ENCODE peak calls at places on chromosomes 13 and 19, in four cellular contexts. K is HuH-7.5, R is activated T-cell treated with anti-CD3 and anti-CD28 coated beads for 1 hour, A is right cardiac atrium. M is an unnamed sample.

GRCh38 chr19:45547965-45548609 is 36.5 kb downstream of the OPA3 start:
- DNase-seq in K (no peak), R (no peak), A (peak; percentile 47), M (no peak)

GRCh38 chr19:3397266-3398022 is 31.1 kb downstream of the NFIC start:
- DNase-seq in K (peak; percentile 98), R (no peak), A (peak; percentile 88), M (no peak)

GRCh38 chr19:2337329-2337707 is 8.8 kb downstream of the SPPL2B start:
- DNase-seq in K (peak; percentile 65), R (no peak), A (peak; percentile 69), M (no peak)

GRCh38 chr19:1736916-1737315 is 16.4 kb upstream of the ONECUT3 start:
- DNase-seq in K (no peak), R (no peak), A (no peak), M (no peak)

GRCh38 chr13:66780814-66781213 is 449.3 kb downstream of the PCDH9 start:
- DNase-seq in K (no peak), R (no peak), A (no peak), M (no peak)

GRCh38 chr19:10812902-10813404 is 23.1 kb downstream of the TMED1 start:
- DNase-seq in K (no peak), R (no peak), A (no peak), M (no peak)

GRCh38 chr19:41449079-41449864 is 6.3 kb downstream of the ERICH4 start:
- DNase-seq in K (peak; percentile 85), R (peak; percentile 58), A (peak; percentile 89), M (peak; percentile 47)

GRCh38 chr19:48415395-48415794 is 21.9 kb downstream of the GRIN2D start:
- DNase-seq in K (peak; percentile 29), R (peak; percentile 59), A (peak; percentile 92), M (peak; percentile 74)

GRCh38 chr19:19459707-19460251 is 54.3 kb downstream of the GATAD2A start:
- DNase-seq in K (no peak), R (peak; percentile 41), A (peak; percentile 76), M (peak; percentile 57)

GRCh38 chr13:32246468-32246867 is 68.7 kb downstream of the ZAR1L start:
- DNase-seq in K (peak; percentile 26), R (peak; percentile 1), A (peak; percentile 80), M (peak; percentile 29)

GRCh38 chr13:39538826-39539555 is 64.0 kb downstream of the LHFPL6 start:
- DNase-seq in K (no peak), R (no peak), A (no peak), M (no peak)

GRCh38 chr19:16076958-16077611 is 790 bp downstream of the TPM4 start:
- DNase-seq in K (no peak), R (no peak), A (peak; percentile 90), M (no peak)

GRCh38 chr19:40251244-40251643 is 24.8 kb upstream of the CCNP start:
- DNase-seq in K (no peak), R (no peak), A (no peak), M (no peak)

GRCh38 chr19:2056810-2057192 is 5.8 kb upstream of the MKNK2 start:
- DNase-seq in K (no peak), R (no peak), A (peak; percentile 72), M (no peak)

GRCh38 chr13:107231941-107232340 is 664.0 kb upstream of the ARGLU1 start:
- DNase-seq in K (no peak), R (no peak), A (no peak), M (no peak)

GRCh38 chr19:35596366-35596999 is 10.5 kb downstream of the PMIS2 start:
- DNase-seq in K (no peak), R (no peak), A (no peak), M (no peak)

GRCh38 chr13:22053053-22053452 is 382.2 kb downstream of the FGF9 start:
- DNase-seq in K (no peak), R (no peak), A (no peak), M (no peak)

GRCh38 chr19:4154571-4155312 is 1.3 kb downstream of the CREB3L3 start:
- DNase-seq in K (no peak), R (no peak), A (no peak), M (no peak)

GRCh38 chr13:74930402-74931165 is 551.4 kb downstream of the TBC1D4 start:
- DNase-seq in K (no peak), R (no peak), A (no peak), M (no peak)

GRCh38 chr19:52648336-52648990 is 10.3 kb upstream of the ZNF83 start:
- DNase-seq in K (no peak), R (no peak), A (no peak), M (no peak)

GRCh38 chr13:99133848-99134247 is 66.8 kb upstream of the UBAC2 start:
- DNase-seq in K (no peak), R (no peak), A (no peak), M (no peak)

GRCh38 chr13:97586941-97587340 is 153.0 kb downstream of the RAP2A start:
- DNase-seq in K (no peak), R (no peak), A (no peak), M (no peak)

GRCh38 chr19:41869374-41869955 is 7.6 kb upstream of the CD79A start:
- DNase-seq in K (no peak), R (no peak), A (peak; percentile 56), M (no peak)

GRCh38 chr19:20038358-20039202 is 725 bp downstream of the ZNF682 start:
- DNase-seq in K (no peak), R (no peak), A (no peak), M (no peak)

GRCh38 chr19:1574354-1574753 is 6.2 kb upstream of the MEX3D start:
- DNase-seq in K (no peak), R (no peak), A (no peak), M (no peak)